ENCODE peak calls at places on chromosomes 4 and X, in five cellular contexts. P is effector memory CD4-positive, alpha-beta T cell; Z is endodermal cell; M is left lung; O is aorta. D is an unnamed sample.

GRCh38 chrX:45424341-45424740 is 223.7 kb upstream of the DIPK2B start:
- DNase-seq in M (no peak), Z (no peak), O (no peak), P (no peak), D (no peak)

GRCh38 chrX:110042521-110042920 is 39.6 kb downstream of the TMEM164 start:
- DNase-seq in O (no peak), M (no peak), P (no peak), Z (no peak), D (no peak)

GRCh38 chr4:84684361-84684760 is 101.4 kb downstream of the CDS1 start:
- DNase-seq in Z (no peak), O (no peak), P (no peak), M (no peak), D (no peak)

GRCh38 chr4:67438975-67439374 is 106.3 kb downstream of the CENPC start:
- DNase-seq in O (no peak), M (no peak), P (no peak), Z (no peak), D (no peak)

GRCh38 chr4:108172780-108173598 is 4.3 kb upstream of the LEF1 start:
- DNase-seq in P (peak; percentile 55), O (peak; percentile 48), Z (peak; percentile 80), M (peak; percentile 76), D (peak; percentile 50)

GRCh38 chr4:173189117-173189693 is 20.6 kb downstream of the GALNT7 start:
- DNase-seq in O (no peak), P (no peak), M (no peak), Z (no peak), D (no peak)

GRCh38 chrX:130082244-130083106 is 27.8 kb downstream of the ELF4 start:
- DNase-seq in Z (no peak), P (peak; percentile 64), M (peak; percentile 88), O (peak; percentile 69), D (peak; percentile 39)

GRCh38 chr4:40515398-40516293 is 114.0 kb downstream of the RBM47 start:
- DNase-seq in M (no peak), P (no peak), O (no peak), Z (peak; percentile 61), D (peak; percentile 86)

GRCh38 chr4:92163348-92163747 is 140.4 kb upstream of the GRID2 start:
- DNase-seq in Z (no peak), P (no peak), M (no peak), O (no peak), D (no peak)

GRCh38 chr4:37588150-37588549 is 98.0 kb downstream of the RELL1 start:
- DNase-seq in Z (no peak), P (no peak), O (no peak), M (no peak), D (no peak)

GRCh38 chr4:168503652-168504362 is 7.0 kb downstream of the PALLD start:
- DNase-seq in O (no peak), M (no peak), Z (no peak), P (no peak), D (no peak)

GRCh38 chr4:70754990-70755688 is 33.4 kb downstream of the RUFY3 start:
- DNase-seq in Z (no peak), P (no peak), M (no peak), O (no peak), D (no peak)

GRCh38 chr4:20428410-20429160 is 176.9 kb downstream of the SLIT2 start:
- DNase-seq in Z (no peak), O (no peak), P (no peak), M (no peak), D (no peak)

GRCh38 chr4:36322921-36323354 is 41.5 kb downstream of the DTHD1 start:
- DNase-seq in O (no peak), Z (no peak), M (no peak), P (peak; percentile 31), D (no peak)

GRCh38 chr4:17128268-17128667 is 229.8 kb upstream of the LDB2 start:
- DNase-seq in O (no peak), P (no peak), Z (no peak), M (no peak), D (no peak)

GRCh38 chrX:46727445-46727844 is 31.5 kb downstream of the SLC9A7 start:
- DNase-seq in P (no peak), Z (no peak), O (no peak), M (no peak), D (no peak)

GRCh38 chr4:83108101-83108861 is 6.2 kb downstream of the PLAC8 start:
- DNase-seq in M (no peak), P (no peak), Z (no peak), O (no peak), D (peak; percentile 11)

GRCh38 chr4:94819371-94819770 is 61.6 kb downstream of the BMPR1B start:
- DNase-seq in M (no peak), O (no peak), Z (no peak), P (no peak), D (no peak)

GRCh38 chr4:67122029-67122428 is 423.3 kb downstream of the CENPC start:
- DNase-seq in O (no peak), M (no peak), P (no peak), Z (peak; percentile 52), D (no peak)

GRCh38 chrX:95076449-95076848 is 1402.4 kb downstream of the FAM133A start:
- DNase-seq in P (no peak), Z (peak; percentile 75), O (no peak), M (no peak), D (no peak)

GRCh38 chr4:126023946-126024345 is 709.2 kb downstream of the FAT4 start:
- DNase-seq in P (no peak), Z (no peak), O (no peak), M (no peak), D (no peak)

GRCh38 chr4:181796502-181796901 is 446.7 kb upstream of the TENM3 start:
- DNase-seq in M (no peak), P (no peak), Z (no peak), O (no peak), D (no peak)

GRCh38 chrX:49761481-49761880 is 65.7 kb upstream of the PAGE1 start:
- DNase-seq in Z (no peak), O (no peak), P (no peak), M (no peak), D (no peak)

GRCh38 chr4:22875592-22876257 is 183.0 kb downstream of the GBA3 start:
- DNase-seq in Z (no peak), M (no peak), P (no peak), O (no peak), D (no peak)

GRCh38 chrX:19627081-19627480 is 111.8 kb upstream of the MAP3K15 start:
- DNase-seq in O (peak; percentile 49), M (no peak), P (no peak), Z (no peak), D (no peak)

GRCh38 chrX:51837451-51837850 is 56.0 kb upstream of the MAGED1 start:
- DNase-seq in O (no peak), Z (no peak), M (no peak), P (no peak), D (no peak)

GRCh38 chr4:40395908-40396806 is 61.0 kb downstream of the CHRNA9 start:
- DNase-seq in P (no peak), Z (peak; percentile 55), M (no peak), O (no peak), D (peak; percentile 57)

GRCh38 chrX:2441466-2441865 is 59.3 kb downstream of the DHRSX start:
- DNase-seq in O (no peak), M (no peak), P (no peak), Z (no peak), D (no peak)

GRCh38 chr4:11543710-11544109 is 115.0 kb upstream of the HS3ST1 start:
- DNase-seq in M (no peak), Z (no peak), P (no peak), O (no peak), D (no peak)

GRCh38 chr4:127604949-127605709 is 27.6 kb upstream of the INTU start:
- DNase-seq in P (no peak), Z (peak; percentile 91), M (no peak), O (no peak), D (no peak)

GRCh38 chr4:153207561-153207960 is 3.3 kb downstream of the TRIM2 start:
- DNase-seq in Z (peak; percentile 77), O (no peak), M (no peak), P (no peak), D (peak; percentile 70)

GRCh38 chr4:40613456-40613855 is 16.2 kb downstream of the RBM47 start:
- DNase-seq in P (no peak), O (no peak), Z (no peak), M (no peak), D (no peak)

GRCh38 chrX:10011261-10011931 is 44.2 kb downstream of the CLDN34 start:
- DNase-seq in Z (peak; percentile 59), M (no peak), P (no peak), O (no peak), D (no peak)
- H3K4me3 ChIP-seq in Z (no peak overlapping the region), M (no peak overlapping the region), P (no peak overlapping the region), O (no peak overlapping the region), D (no peak overlapping the region)

GRCh38 chr4:150080335-150080734 is 2.1 kb downstream of the DCLK2 start:
- DNase-seq in M (no peak), O (no peak), Z (no peak), P (no peak), D (no peak)
- H3K4me3 ChIP-seq in M (no peak overlapping the region), O (no peak overlapping the region), Z (no peak overlapping the region), P (no peak overlapping the region), D (no peak overlapping the region)

GRCh38 chr4:47798165-47798564 is 39.7 kb downstream of the CORIN start:
- DNase-seq in O (no peak), M (no peak), P (no peak), Z (no peak), D (no peak)
- H3K4me3 ChIP-seq in O (no peak overlapping the region), M (no peak overlapping the region), P (no peak overlapping the region), Z (no peak overlapping the region), D (no peak overlapping the region)

GRCh38 chrX:79146552-79147390 is 2.3 kb downstream of the GPR174 start:
- DNase-seq in P (no peak), Z (no peak), M (no peak), O (no peak), D (no peak)

GRCh38 chrX:79153348-79153747 is 8.9 kb downstream of the GPR174 start:
- DNase-seq in M (no peak), P (no peak), Z (no peak), O (no peak), D (no peak)

DNA sequence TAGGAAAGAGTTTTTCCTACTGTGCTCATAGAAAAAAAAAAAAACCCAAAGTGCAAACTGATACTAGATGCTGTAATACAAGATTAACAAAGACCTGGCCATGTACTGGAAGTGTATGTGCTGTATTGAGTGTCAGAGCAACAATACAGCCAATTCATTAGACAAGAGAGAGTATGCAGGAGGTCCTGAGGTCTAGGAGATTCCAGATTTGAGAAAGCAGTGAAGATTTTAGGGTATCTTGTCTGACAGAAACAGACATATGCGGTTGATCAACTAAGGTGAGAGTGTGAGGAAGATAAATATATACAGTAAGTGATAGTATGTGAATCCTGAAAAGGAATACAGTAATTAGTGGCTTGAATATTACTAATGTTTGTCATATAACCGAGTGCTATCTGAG is 3.0 kb downstream of the GPR174 start:
- DNase-seq in Z (no peak), O (no peak), M (no peak), P (no peak), D (no peak)
- H3K4me3 ChIP-seq in Z (no peak overlapping the region), O (no peak overlapping the region), M (no peak overlapping the region), P (peak overlapping the region; percentile 50), D (no peak overlapping the region)

GRCh38 chr4:6658635-6659075 is 18.2 kb downstream of the MRFAP1 start:
- DNase-seq in M (peak; percentile 87), P (peak; percentile 45), Z (peak; percentile 80), O (peak; percentile 75), D (peak; percentile 28)
- H3K4me3 ChIP-seq in M (peak overlapping the region; percentile 30), P (peak overlapping the region; percentile 45), Z (no peak overlapping the region), O (no peak overlapping the region), D (peak overlapping the region; percentile 22)

D was measured in transverse colon.